ENCODE peak calls at places on chromosomes 7 and 10, in five cellular contexts. R is neural progenitor cell, V is AG10803, Q is DND-41, L is hepatocyte. P is an unnamed sample.

GRCh38 chr10:75622503-75622902 is 191.1 kb downstream of the LRMDA start:
- DNase-seq in R (no peak), V (no peak), Q (no peak), L (no peak), P (no peak)

GRCh38 chr7:120280743-120281142 is 7.8 kb downstream of the KCND2 start:
- DNase-seq in R (no peak), V (no peak), Q (no peak), L (no peak), P (no peak)

GRCh38 chr7:23293500-23294073 is 5.6 kb upstream of the MALSU1 start:
- DNase-seq in R (no peak), V (no peak), Q (no peak), L (no peak), P (no peak)

GRCh38 chr7:20146461-20146860 is 70.7 kb downstream of the MACC1 start:
- DNase-seq in R (no peak), V (peak), Q (no peak), L (no peak), P (no peak)

GRCh38 chr7:14748461-14748860 is 154.1 kb downstream of the DGKB start:
- DNase-seq in R (no peak), V (peak), Q (no peak), L (no peak), P (no peak)

GRCh38 chr7:117157121-117157870 is 165.6 kb downstream of the WNT2 start:
- DNase-seq in R (no peak), V (peak), Q (no peak), L (peak), P (peak)

GRCh38 chr10:22666287-22667092 is 47.9 kb downstream of the PIP4K2A start:
- DNase-seq in R (no peak), V (no peak), Q (peak), L (peak), P (no peak)

GRCh38 chr7:46754135-46754730 is 827.7 kb downstream of the TNS3 start:
- DNase-seq in R (no peak), V (peak), Q (no peak), L (no peak), P (no peak)

GRCh38 chr10:62545667-62546066 is 171.5 kb downstream of the ZNF365 start:
- DNase-seq in R (no peak), V (peak), Q (no peak), L (no peak), P (no peak)

GRCh38 chr10:13706604-13707003 is 119.8 kb downstream of the PRPF18 start:
- DNase-seq in R (no peak), V (no peak), Q (peak), L (no peak), P (no peak)

GRCh38 chr7:138886501-138886917 is 88.5 kb upstream of the ATP6V0A4 start:
- DNase-seq in R (peak), V (peak), Q (peak), L (peak), P (peak)

GRCh38 chr7:150668472-150668911 is 17.0 kb upstream of the GIMAP2 start:
- DNase-seq in R (no peak), V (no peak), Q (peak), L (no peak), P (no peak)

GRCh38 chr10:96266118-96266770 is 5.1 kb downstream of the BLNK start:
- DNase-seq in R (no peak), V (no peak), Q (no peak), L (no peak), P (no peak)

GRCh38 chr7:79282051-79282694 is 171.3 kb downstream of the MAGI2 start:
- DNase-seq in R (peak), V (peak), Q (no peak), L (peak), P (peak)

GRCh38 chr7:126398285-126398684 is 854.5 kb downstream of the GRM8 start:
- DNase-seq in R (no peak), V (no peak), Q (no peak), L (no peak), P (no peak)

GRCh38 chr10:45454262-45454661 is 80.2 kb downstream of the ALOX5 start:
- DNase-seq in R (no peak), V (no peak), Q (no peak), L (no peak), P (no peak)

GRCh38 chr7:93719546-93719945 is 145.0 kb upstream of the CALCR start:
- DNase-seq in R (no peak), V (peak), Q (no peak), L (peak), P (no peak)

GRCh38 chr10:14541379-14541778 is 210.7 kb upstream of the FRMD4A start:
- DNase-seq in R (no peak), V (no peak), Q (no peak), L (no peak), P (no peak)

GRCh38 chr10:43222296-43222695 is 44.6 kb downstream of the RASGEF1A start:
- DNase-seq in R (no peak), V (no peak), Q (no peak), L (no peak), P (no peak)

GRCh38 chr7:105806592-105807266 is 69.7 kb downstream of the ATXN7L1 start:
- DNase-seq in R (no peak), V (peak), Q (no peak), L (peak), P (peak)

GRCh38 chr10:20415684-20416083 is 481.4 kb downstream of the NEBL start:
- DNase-seq in R (no peak), V (no peak), Q (no peak), L (no peak), P (no peak)

GRCh38 chr10:89419548-89419947 is 5.2 kb downstream of the IFIT5 start:
- DNase-seq in R (no peak), V (peak), Q (no peak), L (peak), P (no peak)

GRCh38 chr7:92634125-92634710 is 44.0 kb upstream of the FAM133B start:
- DNase-seq in R (no peak), V (peak), Q (no peak), L (no peak), P (no peak)

GRCh38 chr7:665751-666453 is 60.6 kb upstream of the DNAAF5 start:
- DNase-seq in R (peak), V (peak), Q (no peak), L (no peak), P (no peak)

GRCh38 chr7:141954334-141954733 is 7.6 kb upstream of the CLEC5A start:
- DNase-seq in R (no peak), V (no peak), Q (no peak), L (no peak), P (no peak)

GRCh38 chr7:8566016-8566415 is 132.6 kb downstream of the NXPH1 start:
- DNase-seq in R (no peak), V (no peak), Q (no peak), L (no peak), P (no peak)

GRCh38 chr7:109950821-109951601 is 1139.9 kb upstream of the LRRN3 start:
- DNase-seq in R (no peak), V (no peak), Q (no peak), L (no peak), P (no peak)

DNA sequence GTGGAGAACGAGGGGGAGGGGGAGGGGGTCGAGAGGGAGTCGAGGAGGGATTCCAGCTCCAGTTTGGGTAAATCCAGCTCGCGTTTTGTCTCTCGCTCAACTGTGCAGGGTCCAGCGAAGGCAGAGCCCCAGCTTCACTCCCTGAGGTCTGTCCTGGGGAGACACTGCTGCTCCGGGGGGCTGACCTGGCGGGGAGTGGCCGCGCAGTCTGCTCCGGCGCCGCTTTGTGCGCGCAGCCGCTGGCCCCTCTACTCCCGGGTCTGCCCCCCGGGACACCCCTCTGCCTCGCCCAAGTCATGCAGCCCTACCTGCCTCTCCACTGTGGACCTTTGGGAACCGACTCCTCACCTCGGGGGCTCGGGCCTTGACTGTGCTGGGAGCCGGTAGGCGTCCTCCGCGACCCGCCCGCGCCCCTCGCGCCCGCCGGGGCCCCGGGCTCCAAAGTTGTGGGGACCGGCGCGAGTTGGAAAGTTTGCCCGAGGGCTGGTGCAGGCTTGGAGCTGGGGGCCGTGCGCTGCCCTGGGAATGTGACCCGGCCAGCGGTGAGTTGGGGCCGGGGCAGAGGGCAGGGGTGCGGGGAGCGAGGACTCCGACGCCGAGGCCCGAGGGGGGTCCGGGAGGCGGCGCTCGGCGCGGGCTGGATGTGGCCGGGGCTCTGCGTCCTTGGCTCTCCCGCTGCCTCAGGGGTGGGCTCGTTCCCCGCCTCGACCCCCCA is at the start of gene TET1:
- DNase-seq in R (peak), V (peak), Q (peak), L (peak), P (no peak)
- TF ChIP-seq CTCF in R (no peak), V (no peak), Q (peak), L (no peak), P (no peak)

GRCh38 chr10:26799342-26799741 is 61.4 kb downstream of the ABI1 start:
- DNase-seq in R (no peak), V (no peak), Q (peak), L (no peak), P (no peak)

GRCh38 chr10:26798298-26798697 is 62.5 kb downstream of the ABI1 start:
- DNase-seq in R (no peak), V (no peak), Q (no peak), L (no peak), P (no peak)

GRCh38 chr10:26801274-26801673 is 59.5 kb downstream of the ABI1 start:
- DNase-seq in R (no peak), V (no peak), Q (no peak), L (no peak), P (no peak)

GRCh38 chr10:26800468-26800867 is 60.3 kb downstream of the ABI1 start:
- DNase-seq in R (no peak), V (no peak), Q (no peak), L (no peak), P (no peak)

GRCh38 chr10:26797340-26797739 is 63.4 kb downstream of the ABI1 start:
- DNase-seq in R (no peak), V (no peak), Q (no peak), L (no peak), P (no peak)
- H3K4me3 ChIP-seq in R (no peak), V (no peak), Q (no peak), L (no peak), P (no peak)

GRCh38 chr10:52775132-52775647 is 2.6 kb upstream of the MBL2 start:
- DNase-seq in R (no peak), V (no peak), Q (no peak), L (no peak), P (no peak)
- TF ChIP-seq CTCF in R (no peak), V (no peak), Q (no peak), L (no peak), P (no peak)

DNA sequence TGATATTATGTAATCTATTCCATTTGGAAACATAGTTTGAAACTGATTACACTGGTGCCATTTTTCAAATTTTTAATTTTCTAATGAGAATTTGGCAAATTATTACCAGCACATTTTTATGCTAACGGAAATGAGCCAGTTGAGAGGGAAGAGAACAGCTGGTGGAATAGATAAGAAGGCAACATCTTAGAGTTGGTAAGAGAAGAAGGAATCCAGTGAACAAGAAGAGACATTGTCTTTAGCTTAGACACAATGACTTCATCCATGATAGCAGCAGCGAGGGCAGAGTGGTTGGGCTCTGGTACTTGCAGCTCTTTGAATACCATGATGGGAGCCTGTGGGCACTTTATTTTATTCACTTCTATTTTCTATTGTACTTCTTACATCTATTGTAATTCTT is 89.6 kb downstream of the CHRM2 start:
- DNase-seq in R (no peak), V (no peak), Q (no peak), L (no peak), P (no peak)
- H3K4me3 ChIP-seq in R (no peak), V (no peak), Q (no peak), L (no peak), P (no peak)

P was measured in retinal pigment epithelial cell.